ENCODE peak calls at places on chromosomes 16 and 17, in nine cellular contexts. One of them, this sample, is unnamed.
A peak's percentile ranks its signal among the peaks of the same experiment; 100 is the strongest.

GRCh38 chr17:75146597-75146996 is 7.7 kb downstream of the JPT1 start:
- DNase-seq in naive B cell: no peak
- DNase-seq in HEK293T: no peak
- DNase-seq in GM23248: peak; percentile 42
- DNase-seq in NCI-H2171 treated with DMSO at 0.1 percent for 48 hours: no peak
- DNase-seq in skeletal muscle cell: no peak
- DNase-seq in amygdala: no peak
- DNase-seq in HCT116: no peak
- DNase-seq in endodermal cell: no peak
- DNase-seq in this sample: no peak

GRCh38 chr17:81396722-81397313 is 1.6 kb downstream of the BAHCC1 start:
- DNase-seq in skeletal muscle cell: no peak
- DNase-seq in NCI-H2171 treated with DMSO at 0.1 percent for 48 hours: peak; percentile 62
- DNase-seq in naive B cell: peak; percentile 44
- DNase-seq in endodermal cell: no peak
- DNase-seq in HEK293T: peak; percentile 43
- DNase-seq in GM23248: peak; percentile 66
- DNase-seq in HCT116: no peak
- DNase-seq in amygdala: peak; percentile 49
- DNase-seq in this sample: peak; percentile 98

GRCh38 chr16:106623-107324 is 28.7 kb downstream of the MPG start:
- DNase-seq in naive B cell: peak; percentile 57
- DNase-seq in GM23248: peak; percentile 90
- DNase-seq in endodermal cell: peak; percentile 79
- DNase-seq in HCT116: peak; percentile 34
- DNase-seq in skeletal muscle cell: no peak
- DNase-seq in amygdala: peak; percentile 35
- DNase-seq in NCI-H2171 treated with DMSO at 0.1 percent for 48 hours: peak; percentile 82
- DNase-seq in HEK293T: peak; percentile 79
- DNase-seq in this sample: peak; percentile 70

GRCh38 chr17:81440511-81441244 is 45.4 kb downstream of the BAHCC1 start:
- DNase-seq in endodermal cell: peak; percentile 97
- DNase-seq in HCT116: no peak
- DNase-seq in NCI-H2171 treated with DMSO at 0.1 percent for 48 hours: peak; percentile 37
- DNase-seq in naive B cell: no peak
- DNase-seq in amygdala: no peak
- DNase-seq in skeletal muscle cell: no peak
- DNase-seq in GM23248: peak; percentile 13
- DNase-seq in HEK293T: peak; percentile 88
- DNase-seq in this sample: peak; percentile 87

GRCh38 chr16:85505794-85506339 is 107.3 kb upstream of the GSE1 start:
- DNase-seq in NCI-H2171 treated with DMSO at 0.1 percent for 48 hours: no peak
- DNase-seq in HEK293T: no peak
- DNase-seq in skeletal muscle cell: no peak
- DNase-seq in amygdala: no peak
- DNase-seq in naive B cell: no peak
- DNase-seq in endodermal cell: no peak
- DNase-seq in GM23248: no peak
- DNase-seq in HCT116: no peak
- DNase-seq in this sample: no peak

GRCh38 chr17:8393470-8394231 is 4.0 kb downstream of the RNF222 start:
- DNase-seq in amygdala: no peak
- DNase-seq in NCI-H2171 treated with DMSO at 0.1 percent for 48 hours: no peak
- DNase-seq in naive B cell: peak; percentile 42
- DNase-seq in GM23248: no peak
- DNase-seq in HEK293T: no peak
- DNase-seq in skeletal muscle cell: no peak
- DNase-seq in HCT116: no peak
- DNase-seq in endodermal cell: no peak
- DNase-seq in this sample: no peak

GRCh38 chr16:1048442-1049112 is 24.0 kb upstream of the SSTR5 start:
- DNase-seq in HCT116: no peak
- DNase-seq in HEK293T: peak; percentile 83
- DNase-seq in skeletal muscle cell: no peak
- DNase-seq in NCI-H2171 treated with DMSO at 0.1 percent for 48 hours: peak; percentile 82
- DNase-seq in amygdala: peak; percentile 69
- DNase-seq in GM23248: peak; percentile 76
- DNase-seq in endodermal cell: peak; percentile 92
- DNase-seq in naive B cell: no peak
- DNase-seq in this sample: peak; percentile 87

GRCh38 chr17:35373984-35374765 is 754 bp upstream of the SLFN11 start:
- DNase-seq in endodermal cell: peak; percentile 80
- DNase-seq in HEK293T: no peak
- DNase-seq in GM23248: peak; percentile 80
- DNase-seq in amygdala: no peak
- DNase-seq in NCI-H2171 treated with DMSO at 0.1 percent for 48 hours: no peak
- DNase-seq in HCT116: no peak
- DNase-seq in skeletal muscle cell: no peak
- DNase-seq in naive B cell: peak; percentile 33
- DNase-seq in this sample: peak; percentile 70

GRCh38 chr17:44350733-44351226 is 5.7 kb downstream of the GRN start:
- DNase-seq in GM23248: peak; percentile 67
- DNase-seq in skeletal muscle cell: no peak
- DNase-seq in endodermal cell: peak; percentile 96
- DNase-seq in HCT116: no peak
- DNase-seq in NCI-H2171 treated with DMSO at 0.1 percent for 48 hours: peak; percentile 65
- DNase-seq in HEK293T: peak; percentile 79
- DNase-seq in amygdala: peak; percentile 39
- DNase-seq in naive B cell: peak; percentile 71
- DNase-seq in this sample: peak; percentile 90

GRCh38 chr16:57666353-57667068 is 1.6 kb upstream of the ADGRG3 start:
- DNase-seq in HEK293T: no peak
- DNase-seq in naive B cell: no peak
- DNase-seq in skeletal muscle cell: no peak
- DNase-seq in NCI-H2171 treated with DMSO at 0.1 percent for 48 hours: no peak
- DNase-seq in amygdala: no peak
- DNase-seq in GM23248: no peak
- DNase-seq in HCT116: no peak
- DNase-seq in endodermal cell: no peak
- DNase-seq in this sample: no peak

GRCh38 chr16:57977418-57978069 is 6.6 kb upstream of the CNGB1 start:
- DNase-seq in naive B cell: no peak
- DNase-seq in HEK293T: no peak
- DNase-seq in NCI-H2171 treated with DMSO at 0.1 percent for 48 hours: no peak
- DNase-seq in GM23248: no peak
- DNase-seq in endodermal cell: no peak
- DNase-seq in skeletal muscle cell: no peak
- DNase-seq in HCT116: no peak
- DNase-seq in amygdala: no peak
- DNase-seq in this sample: no peak

GRCh38 chr17:65498831-65499230 is 62.6 kb downstream of the AXIN2 start:
- DNase-seq in HEK293T: no peak
- DNase-seq in skeletal muscle cell: no peak
- DNase-seq in amygdala: no peak
- DNase-seq in endodermal cell: no peak
- DNase-seq in HCT116: no peak
- DNase-seq in GM23248: no peak
- DNase-seq in naive B cell: no peak
- DNase-seq in NCI-H2171 treated with DMSO at 0.1 percent for 48 hours: no peak
- DNase-seq in this sample: no peak

GRCh38 chr17:75830168-75831031 is 13.8 kb downstream of the UNC13D start:
- DNase-seq in endodermal cell: peak; percentile 96
- DNase-seq in NCI-H2171 treated with DMSO at 0.1 percent for 48 hours: no peak
- DNase-seq in skeletal muscle cell: no peak
- DNase-seq in amygdala: no peak
- DNase-seq in HEK293T: peak; percentile 73
- DNase-seq in naive B cell: peak; percentile 27
- DNase-seq in GM23248: peak; percentile 20
- DNase-seq in HCT116: no peak
- DNase-seq in this sample: peak; percentile 85

GRCh38 chr16:4320571-4321137 is 4.8 kb downstream of the GLIS2 start:
- DNase-seq in GM23248: no peak
- DNase-seq in endodermal cell: peak; percentile 43
- DNase-seq in NCI-H2171 treated with DMSO at 0.1 percent for 48 hours: no peak
- DNase-seq in HEK293T: no peak
- DNase-seq in amygdala: no peak
- DNase-seq in naive B cell: no peak
- DNase-seq in HCT116: no peak
- DNase-seq in skeletal muscle cell: no peak
- DNase-seq in this sample: no peak

GRCh38 chr16:11672206-11673090 is 4.2 kb downstream of the SNN start:
- DNase-seq in HEK293T: no peak
- DNase-seq in NCI-H2171 treated with DMSO at 0.1 percent for 48 hours: no peak
- DNase-seq in GM23248: no peak
- DNase-seq in endodermal cell: no peak
- DNase-seq in HCT116: no peak
- DNase-seq in skeletal muscle cell: no peak
- DNase-seq in amygdala: no peak
- DNase-seq in naive B cell: peak; percentile 76
- DNase-seq in this sample: no peak

GRCh38 chr16:73558219-73558618 is 510.3 kb upstream of the ZFHX3 start:
- DNase-seq in GM23248: no peak
- DNase-seq in amygdala: no peak
- DNase-seq in NCI-H2171 treated with DMSO at 0.1 percent for 48 hours: no peak
- DNase-seq in endodermal cell: no peak
- DNase-seq in HCT116: no peak
- DNase-seq in skeletal muscle cell: no peak
- DNase-seq in naive B cell: no peak
- DNase-seq in HEK293T: no peak
- DNase-seq in this sample: no peak

GRCh38 chr17:794876-795275 is 12.7 kb downstream of the MRM3 start:
- DNase-seq in HEK293T: peak; percentile 80
- DNase-seq in skeletal muscle cell: peak; percentile 22
- DNase-seq in NCI-H2171 treated with DMSO at 0.1 percent for 48 hours: peak; percentile 79
- DNase-seq in GM23248: peak; percentile 92
- DNase-seq in endodermal cell: peak; percentile 96
- DNase-seq in naive B cell: peak; percentile 24
- DNase-seq in amygdala: peak; percentile 81
- DNase-seq in HCT116: peak; percentile 47
- DNase-seq in this sample: peak; percentile 91

GRCh38 chr17:36934759-36935630 is 2.3 kb upstream of the LHX1 start:
- DNase-seq in amygdala: no peak
- DNase-seq in HEK293T: peak; percentile 43
- DNase-seq in naive B cell: no peak
- DNase-seq in NCI-H2171 treated with DMSO at 0.1 percent for 48 hours: no peak
- DNase-seq in endodermal cell: peak; percentile 93
- DNase-seq in HCT116: no peak
- DNase-seq in skeletal muscle cell: no peak
- DNase-seq in GM23248: no peak
- DNase-seq in this sample: peak; percentile 84

GRCh38 chr17:74354123-74354522 is 7.5 kb downstream of the BTBD17 start:
- DNase-seq in HEK293T: no peak
- DNase-seq in HCT116: peak; percentile 74
- DNase-seq in naive B cell: no peak
- DNase-seq in NCI-H2171 treated with DMSO at 0.1 percent for 48 hours: no peak
- DNase-seq in skeletal muscle cell: no peak
- DNase-seq in amygdala: peak; percentile 9
- DNase-seq in endodermal cell: peak; percentile 98
- DNase-seq in GM23248: peak; percentile 27
- DNase-seq in this sample: peak; percentile 95

GRCh38 chr17:73952498-73953205 is 250.8 kb upstream of the RPL38 start:
- DNase-seq in HEK293T: peak; percentile 36
- DNase-seq in HCT116: no peak
- DNase-seq in skeletal muscle cell: no peak
- DNase-seq in NCI-H2171 treated with DMSO at 0.1 percent for 48 hours: peak; percentile 43
- DNase-seq in amygdala: no peak
- DNase-seq in GM23248: peak; percentile 13
- DNase-seq in naive B cell: peak; percentile 18
- DNase-seq in endodermal cell: peak; percentile 90
- DNase-seq in this sample: peak; percentile 92

GRCh38 chr17:12622726-12623125 is 43.0 kb upstream of the MYOCD start:
- DNase-seq in HCT116: no peak
- DNase-seq in amygdala: no peak
- DNase-seq in naive B cell: no peak
- DNase-seq in NCI-H2171 treated with DMSO at 0.1 percent for 48 hours: no peak
- DNase-seq in HEK293T: no peak
- DNase-seq in endodermal cell: no peak
- DNase-seq in GM23248: no peak
- DNase-seq in skeletal muscle cell: peak; percentile 53
- DNase-seq in this sample: no peak

GRCh38 chr16:88702364-88703210 is 3.6 kb downstream of the RNF166 start:
- DNase-seq in HCT116: no peak
- DNase-seq in NCI-H2171 treated with DMSO at 0.1 percent for 48 hours: no peak
- DNase-seq in endodermal cell: no peak
- DNase-seq in HEK293T: no peak
- DNase-seq in skeletal muscle cell: no peak
- DNase-seq in naive B cell: no peak
- DNase-seq in GM23248: no peak
- DNase-seq in amygdala: no peak
- DNase-seq in this sample: no peak

GRCh38 chr16:3046506-3047386 is at the start of gene MMP25:
- DNase-seq in endodermal cell: peak; percentile 81
- DNase-seq in skeletal muscle cell: no peak
- DNase-seq in HEK293T: no peak
- DNase-seq in amygdala: no peak
- DNase-seq in NCI-H2171 treated with DMSO at 0.1 percent for 48 hours: no peak
- DNase-seq in naive B cell: no peak
- DNase-seq in GM23248: peak; percentile 17
- DNase-seq in HCT116: no peak
- DNase-seq in this sample: no peak

GRCh38 chr16:84599528-84600202 is 18.2 kb downstream of the COTL1 start:
- DNase-seq in GM23248: peak; percentile 87
- DNase-seq in naive B cell: peak; percentile 67
- DNase-seq in skeletal muscle cell: peak; percentile 68
- DNase-seq in endodermal cell: peak; percentile 94
- DNase-seq in HEK293T: no peak
- DNase-seq in NCI-H2171 treated with DMSO at 0.1 percent for 48 hours: no peak
- DNase-seq in HCT116: no peak
- DNase-seq in amygdala: peak; percentile 47
- DNase-seq in this sample: peak; percentile 85

GRCh38 chr16:11391576-11391975 is 46.3 kb downstream of the RMI2 start:
- DNase-seq in GM23248: no peak
- DNase-seq in NCI-H2171 treated with DMSO at 0.1 percent for 48 hours: no peak
- DNase-seq in amygdala: no peak
- DNase-seq in skeletal muscle cell: no peak
- DNase-seq in HEK293T: no peak
- DNase-seq in HCT116: no peak
- DNase-seq in naive B cell: no peak
- DNase-seq in endodermal cell: peak; percentile 68
- DNase-seq in this sample: no peak

GRCh38 chr17:50632637-50633036 is 2.0 kb upstream of the ABCC3 start:
- DNase-seq in HEK293T: no peak
- DNase-seq in amygdala: no peak
- DNase-seq in endodermal cell: no peak
- DNase-seq in naive B cell: no peak
- DNase-seq in skeletal muscle cell: no peak
- DNase-seq in NCI-H2171 treated with DMSO at 0.1 percent for 48 hours: no peak
- DNase-seq in HCT116: no peak
- DNase-seq in GM23248: no peak
- DNase-seq in this sample: no peak

GRCh38 chr17:44197980-44198720 is 1.5 kb downstream of the ATXN7L3 start:
- DNase-seq in HCT116: peak; percentile 57
- DNase-seq in HEK293T: no peak
- DNase-seq in endodermal cell: no peak
- DNase-seq in skeletal muscle cell: no peak
- DNase-seq in NCI-H2171 treated with DMSO at 0.1 percent for 48 hours: no peak
- DNase-seq in GM23248: peak; percentile 84
- DNase-seq in naive B cell: peak; percentile 44
- DNase-seq in amygdala: no peak
- DNase-seq in this sample: no peak